ENCODE peak calls at places on chromosomes 6 and 20, in nine cellular contexts. I, E, G, B, Y, C, L, D and P are unnamed samples.

GRCh38 chr20:25297141-25297905 is 49.4 kb downstream of the PYGB start:
- DNase-seq in I (no peak), E (no peak), G (no peak), B (no peak), Y (no peak), C (no peak), L (no peak), D (peak), P (no peak)

GRCh38 chr20:62606551-62607201 is 35.6 kb upstream of the SLCO4A1 start:
- DNase-seq in I (peak), E (peak), G (no peak), B (peak), Y (no peak), C (no peak), L (no peak), D (peak), P (peak)

GRCh38 chr6:39344821-39345280 is 22.3 kb upstream of the KCNK16 start:
- DNase-seq in I (no peak), E (no peak), G (no peak), B (no peak), Y (no peak), C (peak), L (peak), D (no peak), P (no peak)

GRCh38 chr6:168546173-168546572 is 105.2 kb downstream of the SMOC2 start:
- DNase-seq in I (no peak), E (no peak), G (no peak), B (no peak), Y (no peak), C (no peak), L (no peak), D (no peak), P (no peak)

GRCh38 chr6:166598441-166599138 is 12.1 kb upstream of the RAMACL start:
- DNase-seq in I (no peak), E (no peak), G (no peak), B (no peak), Y (no peak), C (no peak), L (no peak), D (no peak), P (peak)

GRCh38 chr6:117530467-117531242 is 48.2 kb downstream of the DCBLD1 start:
- DNase-seq in I (no peak), E (no peak), G (no peak), B (no peak), Y (no peak), C (no peak), L (no peak), D (no peak), P (no peak)

GRCh38 chr6:83885984-83886383 is 26.5 kb downstream of the CYB5R4 start:
- DNase-seq in I (no peak), E (no peak), G (no peak), B (no peak), Y (no peak), C (no peak), L (no peak), D (no peak), P (no peak)

GRCh38 chr6:151269318-151269995 is 29.7 kb downstream of the AKAP12 start:
- DNase-seq in I (no peak), E (no peak), G (no peak), B (no peak), Y (no peak), C (no peak), L (no peak), D (no peak), P (no peak)

GRCh38 chr6:166258854-166259276 is 49.3 kb downstream of the PRR18 start:
- DNase-seq in I (peak), E (no peak), G (no peak), B (no peak), Y (no peak), C (no peak), L (no peak), D (no peak), P (no peak)